ENCODE peak calls at places on chromosomes 1 and 21, in six cellular contexts. One of them, this sample, is unnamed.

GRCh38 chr1:100943533-100943932 is 47.6 kb downstream of the SLC30A7 start:
- DNase-seq in left colon: no peak
- DNase-seq in COR-L47: no peak
- DNase-seq in HEK293T: no peak
- DNase-seq in activated naive CD4-positive, alpha-beta T cell treated with Interleukin-2 at 50 U/mL for 16 hours: no peak
- DNase-seq in body of pancreas: no peak
- DNase-seq in this sample: no peak

GRCh38 chr1:62384276-62385005 is 52.4 kb upstream of the USP1 start:
- DNase-seq in left colon: no peak
- DNase-seq in COR-L47: peak
- DNase-seq in HEK293T: no peak
- DNase-seq in activated naive CD4-positive, alpha-beta T cell treated with Interleukin-2 at 50 U/mL for 16 hours: no peak
- DNase-seq in body of pancreas: peak
- DNase-seq in this sample: peak

GRCh38 chr1:108199781-108200626 is at the start of gene SLC25A24:
- DNase-seq in left colon: peak
- DNase-seq in COR-L47: peak
- DNase-seq in HEK293T: peak
- DNase-seq in activated naive CD4-positive, alpha-beta T cell treated with Interleukin-2 at 50 U/mL for 16 hours: peak
- DNase-seq in body of pancreas: peak
- DNase-seq in this sample: peak

GRCh38 chr1:245872475-245872874 is 634.6 kb downstream of the SMYD3 start:
- DNase-seq in left colon: no peak
- DNase-seq in COR-L47: no peak
- DNase-seq in HEK293T: no peak
- DNase-seq in activated naive CD4-positive, alpha-beta T cell treated with Interleukin-2 at 50 U/mL for 16 hours: no peak
- DNase-seq in body of pancreas: no peak
- DNase-seq in this sample: no peak

GRCh38 chr1:171794085-171794484 is 12.6 kb downstream of the METTL13 start:
- DNase-seq in left colon: no peak
- DNase-seq in COR-L47: no peak
- DNase-seq in HEK293T: no peak
- DNase-seq in activated naive CD4-positive, alpha-beta T cell treated with Interleukin-2 at 50 U/mL for 16 hours: peak
- DNase-seq in body of pancreas: no peak
- DNase-seq in this sample: peak

GRCh38 chr1:14017531-14017961 is 317.6 kb downstream of the PRDM2 start:
- DNase-seq in left colon: peak
- DNase-seq in COR-L47: peak
- DNase-seq in HEK293T: no peak
- DNase-seq in activated naive CD4-positive, alpha-beta T cell treated with Interleukin-2 at 50 U/mL for 16 hours: no peak
- DNase-seq in body of pancreas: peak
- DNase-seq in this sample: no peak

GRCh38 chr1:174262747-174263241 is 103.5 kb downstream of the RABGAP1L start:
- DNase-seq in left colon: no peak
- DNase-seq in COR-L47: peak
- DNase-seq in HEK293T: peak
- DNase-seq in activated naive CD4-positive, alpha-beta T cell treated with Interleukin-2 at 50 U/mL for 16 hours: no peak
- DNase-seq in body of pancreas: no peak
- DNase-seq in this sample: peak

GRCh38 chr1:47738560-47739182 is 258.5 kb downstream of the TRABD2B start:
- DNase-seq in left colon: peak
- DNase-seq in COR-L47: no peak
- DNase-seq in HEK293T: peak
- DNase-seq in activated naive CD4-positive, alpha-beta T cell treated with Interleukin-2 at 50 U/mL for 16 hours: no peak
- DNase-seq in body of pancreas: peak
- DNase-seq in this sample: peak

GRCh38 chr21:43591468-43592050 is 67.7 kb downstream of the HSF2BP start:
- DNase-seq in left colon: no peak
- DNase-seq in COR-L47: no peak
- DNase-seq in HEK293T: no peak
- DNase-seq in activated naive CD4-positive, alpha-beta T cell treated with Interleukin-2 at 50 U/mL for 16 hours: no peak
- DNase-seq in body of pancreas: no peak
- DNase-seq in this sample: peak

GRCh38 chr1:174800221-174800791 is 199.4 kb upstream of the CACYBP start:
- DNase-seq in left colon: peak
- DNase-seq in COR-L47: no peak
- DNase-seq in HEK293T: no peak
- DNase-seq in activated naive CD4-positive, alpha-beta T cell treated with Interleukin-2 at 50 U/mL for 16 hours: peak
- DNase-seq in body of pancreas: peak
- DNase-seq in this sample: no peak

GRCh38 chr1:9284061-9284460 is 8.6 kb upstream of the SPSB1 start:
- DNase-seq in left colon: peak
- DNase-seq in COR-L47: no peak
- DNase-seq in HEK293T: no peak
- DNase-seq in activated naive CD4-positive, alpha-beta T cell treated with Interleukin-2 at 50 U/mL for 16 hours: peak
- DNase-seq in body of pancreas: no peak
- DNase-seq in this sample: no peak

GRCh38 chr1:108009603-108010195 is 44.7 kb upstream of the VAV3 start:
- DNase-seq in left colon: no peak
- DNase-seq in COR-L47: no peak
- DNase-seq in HEK293T: no peak
- DNase-seq in activated naive CD4-positive, alpha-beta T cell treated with Interleukin-2 at 50 U/mL for 16 hours: no peak
- DNase-seq in body of pancreas: no peak
- DNase-seq in this sample: peak

GRCh38 chr1:62327360-62328051 is 8.3 kb upstream of the KANK4 start:
- DNase-seq in left colon: peak
- DNase-seq in COR-L47: no peak
- DNase-seq in HEK293T: no peak
- DNase-seq in activated naive CD4-positive, alpha-beta T cell treated with Interleukin-2 at 50 U/mL for 16 hours: no peak
- DNase-seq in body of pancreas: no peak
- DNase-seq in this sample: no peak

GRCh38 chr1:62962794-62963776 is 179.2 kb downstream of the ATG4C start:
- DNase-seq in left colon: peak
- DNase-seq in COR-L47: peak
- DNase-seq in HEK293T: peak
- DNase-seq in activated naive CD4-positive, alpha-beta T cell treated with Interleukin-2 at 50 U/mL for 16 hours: no peak
- DNase-seq in body of pancreas: peak
- DNase-seq in this sample: peak

GRCh38 chr1:55888685-55889317 is 673.6 kb upstream of the USP24 start:
- DNase-seq in left colon: no peak
- DNase-seq in COR-L47: no peak
- DNase-seq in HEK293T: no peak
- DNase-seq in activated naive CD4-positive, alpha-beta T cell treated with Interleukin-2 at 50 U/mL for 16 hours: no peak
- DNase-seq in body of pancreas: no peak
- DNase-seq in this sample: peak

GRCh38 chr1:64480999-64481772 is 11.3 kb downstream of the CACHD1 start:
- DNase-seq in left colon: no peak
- DNase-seq in COR-L47: no peak
- DNase-seq in HEK293T: no peak
- DNase-seq in activated naive CD4-positive, alpha-beta T cell treated with Interleukin-2 at 50 U/mL for 16 hours: no peak
- DNase-seq in body of pancreas: no peak
- DNase-seq in this sample: no peak

GRCh38 chr1:113388621-113389355 is 1.5 kb upstream of the MAGI3 start:
- DNase-seq in left colon: peak
- DNase-seq in COR-L47: peak
- DNase-seq in HEK293T: peak
- DNase-seq in activated naive CD4-positive, alpha-beta T cell treated with Interleukin-2 at 50 U/mL for 16 hours: no peak
- DNase-seq in body of pancreas: peak
- DNase-seq in this sample: no peak

GRCh38 chr1:51317798-51318197 is 12.6 kb downstream of the TTC39A start:
- DNase-seq in left colon: no peak
- DNase-seq in COR-L47: no peak
- DNase-seq in HEK293T: no peak
- DNase-seq in activated naive CD4-positive, alpha-beta T cell treated with Interleukin-2 at 50 U/mL for 16 hours: no peak
- DNase-seq in body of pancreas: no peak
- DNase-seq in this sample: no peak

GRCh38 chr1:191206808-191207207 is 729.1 kb upstream of the BRINP3 start:
- DNase-seq in left colon: no peak
- DNase-seq in COR-L47: peak
- DNase-seq in HEK293T: no peak
- DNase-seq in activated naive CD4-positive, alpha-beta T cell treated with Interleukin-2 at 50 U/mL for 16 hours: no peak
- DNase-seq in body of pancreas: no peak
- DNase-seq in this sample: no peak

GRCh38 chr21:39085843-39086415 is 97.3 kb downstream of the PSMG1 start:
- DNase-seq in left colon: no peak
- DNase-seq in COR-L47: no peak
- DNase-seq in HEK293T: no peak
- DNase-seq in activated naive CD4-positive, alpha-beta T cell treated with Interleukin-2 at 50 U/mL for 16 hours: no peak
- DNase-seq in body of pancreas: no peak
- DNase-seq in this sample: no peak